ENCODE peak calls at places on chromosomes 7 and 10, in ten cellular contexts. Q, I, C, P, T, J, O, Z, U and V are unnamed samples.

GRCh38 chr7:113078321-113078720 is 8.3 kb downstream of the GPR85 start:
- DNase-seq in Q (no peak), I (no peak), C (no peak), P (no peak), T (no peak), J (no peak), O (no peak), Z (no peak), U (no peak), V (no peak)

GRCh38 chr10:132671171-132672154 is 114.5 kb downstream of the NKX6-2 start:
- DNase-seq in Q (no peak), I (no peak), C (no peak), P (no peak), T (no peak), J (no peak), O (no peak), Z (peak), U (no peak), V (no peak)

GRCh38 chr10:75400769-75401568 is 595 bp downstream of the ZNF503 start:
- DNase-seq in Q (peak), I (no peak), C (no peak), P (peak), T (no peak), J (no peak), O (peak), Z (peak), U (peak), V (no peak)

GRCh38 chr10:22655312-22655973 is 58.9 kb downstream of the PIP4K2A start:
- DNase-seq in Q (peak), I (peak), C (no peak), P (peak), T (peak), J (peak), O (no peak), Z (no peak), U (no peak), V (peak)

GRCh38 chr7:71824356-71824755 is 587.8 kb downstream of the CALN1 start:
- DNase-seq in Q (no peak), I (no peak), C (no peak), P (no peak), T (no peak), J (peak), O (peak), Z (no peak), U (no peak), V (no peak)

GRCh38 chr7:24702674-24703235 is 54.5 kb downstream of the GSDME start:
- DNase-seq in Q (peak), I (no peak), C (no peak), P (no peak), T (no peak), J (peak), O (no peak), Z (no peak), U (no peak), V (no peak)

GRCh38 chr7:105911961-105912575 is 35.7 kb upstream of the ATXN7L1 start:
- DNase-seq in Q (peak), I (no peak), C (no peak), P (no peak), T (no peak), J (peak), O (no peak), Z (no peak), U (no peak), V (no peak)

GRCh38 chr7:27345964-27346363 is 103.4 kb downstream of the EVX1 start:
- DNase-seq in Q (no peak), I (no peak), C (no peak), P (no peak), T (no peak), J (no peak), O (no peak), Z (no peak), U (no peak), V (no peak)

GRCh38 chr7:39240864-39241263 is 263.2 kb downstream of the POU6F2 start:
- DNase-seq in Q (no peak), I (no peak), C (no peak), P (peak), T (no peak), J (no peak), O (no peak), Z (no peak), U (no peak), V (no peak)

GRCh38 chr10:104076743-104077160 is 8.9 kb downstream of the COL17A1 start:
- DNase-seq in Q (peak), I (peak), C (no peak), P (no peak), T (no peak), J (no peak), O (peak), Z (no peak), U (peak), V (peak)

GRCh38 chr10:43874984-43875383 is 226.3 kb upstream of the ZNF32 start:
- DNase-seq in Q (no peak), I (no peak), C (no peak), P (no peak), T (no peak), J (no peak), O (no peak), Z (no peak), U (no peak), V (no peak)

GRCh38 chr10:44369851-44370250 is 15.0 kb downstream of the CXCL12 start:
- DNase-seq in Q (peak), I (no peak), C (no peak), P (no peak), T (no peak), J (no peak), O (no peak), Z (no peak), U (no peak), V (no peak)

GRCh38 chr7:157630301-157630853 is 293.6 kb downstream of the DNAJB6 start:
- DNase-seq in Q (no peak), I (no peak), C (no peak), P (no peak), T (no peak), J (peak), O (no peak), Z (no peak), U (no peak), V (peak)

GRCh38 chr7:94146408-94146807 is 142.3 kb upstream of the BET1 start:
- DNase-seq in Q (no peak), I (no peak), C (no peak), P (no peak), T (no peak), J (no peak), O (no peak), Z (no peak), U (no peak), V (no peak)

GRCh38 chr7:84729284-84729683 is 457.6 kb downstream of the SEMA3D start:
- DNase-seq in Q (no peak), I (no peak), C (no peak), P (peak), T (no peak), J (peak), O (no peak), Z (no peak), U (no peak), V (no peak)

GRCh38 chr10:64635906-64636305 is 1114.7 kb downstream of the REEP3 start:
- DNase-seq in Q (no peak), I (no peak), C (no peak), P (no peak), T (no peak), J (no peak), O (no peak), Z (no peak), U (no peak), V (no peak)

GRCh38 chr10:62166331-62167154 is 102.1 kb downstream of the RTKN2 start:
- DNase-seq in Q (peak), I (peak), C (peak), P (no peak), T (no peak), J (no peak), O (no peak), Z (no peak), U (peak), V (peak)

GRCh38 chr10:119445311-119445934 is 97.1 kb downstream of the RGS10 start:
- DNase-seq in Q (peak), I (peak), C (peak), P (peak), T (peak), J (peak), O (peak), Z (peak), U (peak), V (peak)

GRCh38 chr7:98281757-98282652 is 519 bp downstream of the BRI3 start:
- DNase-seq in Q (no peak), I (no peak), C (no peak), P (no peak), T (no peak), J (no peak), O (peak), Z (peak), U (peak), V (no peak)

GRCh38 chr10:101840741-101841453 is 2.7 kb downstream of the KCNIP2 start:
- DNase-seq in Q (peak), I (peak), C (peak), P (peak), T (peak), J (peak), O (peak), Z (peak), U (peak), V (peak)

GRCh38 chr10:90112681-90113080 is 411.3 kb downstream of the KIF20B start:
- DNase-seq in Q (peak), I (no peak), C (no peak), P (no peak), T (no peak), J (peak), O (no peak), Z (no peak), U (no peak), V (no peak)

GRCh38 chr10:116567335-116567734 is 21.6 kb downstream of the PNLIP start:
- DNase-seq in Q (no peak), I (no peak), C (no peak), P (peak), T (no peak), J (no peak), O (no peak), Z (no peak), U (no peak), V (no peak)

GRCh38 chr10:129756912-129757861 is 206.9 kb downstream of the EBF3 start:
- DNase-seq in Q (no peak), I (no peak), C (peak), P (peak), T (no peak), J (peak), O (no peak), Z (peak), U (no peak), V (no peak)

GRCh38 chr10:38047666-38048065 is 37.2 kb downstream of the ZNF33A start:
- DNase-seq in Q (no peak), I (no peak), C (no peak), P (no peak), T (no peak), J (no peak), O (no peak), Z (no peak), U (no peak), V (no peak)

GRCh38 chr10:83991986-83992753 is 147.1 kb upstream of the GHITM start:
- DNase-seq in Q (no peak), I (no peak), C (no peak), P (peak), T (no peak), J (no peak), O (peak), Z (no peak), U (no peak), V (no peak)

GRCh38 chr7:47336178-47337020 is 245.5 kb downstream of the TNS3 start:
- DNase-seq in Q (peak), I (no peak), C (peak), P (peak), T (no peak), J (peak), O (no peak), Z (peak), U (peak), V (no peak)

GRCh38 chr10:109103278-109103677 is 820.0 kb downstream of the XPNPEP1 start:
- DNase-seq in Q (no peak), I (no peak), C (no peak), P (no peak), T (no peak), J (no peak), O (no peak), Z (no peak), U (no peak), V (no peak)

GRCh38 chr7:112204072-112204775 is 2.0 kb downstream of the DOCK4 start:
- DNase-seq in Q (no peak), I (no peak), C (no peak), P (peak), T (no peak), J (no peak), O (peak), Z (no peak), U (no peak), V (no peak)

GRCh38 chr10:61992683-61993629 is 91.5 kb downstream of the ARID5B start:
- DNase-seq in Q (peak), I (no peak), C (peak), P (peak), T (peak), J (peak), O (no peak), Z (peak), U (no peak), V (no peak)

GRCh38 chr10:48899781-48900180 is 39.9 kb downstream of the LRRC18 start:
- DNase-seq in Q (no peak), I (no peak), C (peak), P (no peak), T (no peak), J (no peak), O (no peak), Z (no peak), U (no peak), V (no peak)

GRCh38 chr10:3902809-3903410 is 117.9 kb upstream of the KLF6 start:
- DNase-seq in Q (peak), I (no peak), C (no peak), P (peak), T (no peak), J (peak), O (no peak), Z (no peak), U (no peak), V (no peak)

GRCh38 chr7:143381427-143382125 is 431 bp downstream of the ZYX start:
- DNase-seq in Q (peak), I (no peak), C (peak), P (peak), T (no peak), J (peak), O (peak), Z (peak), U (peak), V (no peak)

GRCh38 chr10:123893651-123894050 is 2.0 kb upstream of the CPXM2 start:
- DNase-seq in Q (no peak), I (no peak), C (no peak), P (no peak), T (no peak), J (no peak), O (no peak), Z (no peak), U (no peak), V (no peak)

GRCh38 chr10:123896217-123896927 is 4.8 kb upstream of the CPXM2 start:
- DNase-seq in Q (no peak), I (no peak), C (no peak), P (no peak), T (no peak), J (no peak), O (no peak), Z (no peak), U (no peak), V (no peak)

GRCh38 chr10:123891147-123892011 is at the start of gene CPXM2:
- DNase-seq in Q (no peak), I (no peak), C (no peak), P (no peak), T (no peak), J (no peak), O (peak), Z (no peak), U (peak), V (no peak)

GRCh38 chr10:123901621-123902020 is 10.0 kb upstream of the CPXM2 start:
- DNase-seq in Q (no peak), I (no peak), C (no peak), P (no peak), T (no peak), J (no peak), O (no peak), Z (no peak), U (no peak), V (no peak)

GRCh38 chr10:123897146-123897545 is 5.5 kb upstream of the CPXM2 start:
- DNase-seq in Q (no peak), I (no peak), C (no peak), P (no peak), T (no peak), J (no peak), O (peak), Z (no peak), U (no peak), V (no peak)
- TF ChIP-seq CTCF in Q (peak), I (peak), C (no peak), P (no peak), T (no peak), J (no peak), O (peak), Z (no peak), U (no peak), V (peak)

GRCh38 chr10:77984986-77985385 is 44.3 kb downstream of the POLR3A start:
- DNase-seq in Q (no peak), I (no peak), C (no peak), P (no peak), T (no peak), J (no peak), O (no peak), Z (no peak), U (no peak), V (no peak)
- H3K4me3 ChIP-seq in Q (no peak), I (no peak), C (no peak), P (no peak), T (no peak), J (no peak), O (no peak), Z (no peak), U (no peak), V (no peak)

DNA sequence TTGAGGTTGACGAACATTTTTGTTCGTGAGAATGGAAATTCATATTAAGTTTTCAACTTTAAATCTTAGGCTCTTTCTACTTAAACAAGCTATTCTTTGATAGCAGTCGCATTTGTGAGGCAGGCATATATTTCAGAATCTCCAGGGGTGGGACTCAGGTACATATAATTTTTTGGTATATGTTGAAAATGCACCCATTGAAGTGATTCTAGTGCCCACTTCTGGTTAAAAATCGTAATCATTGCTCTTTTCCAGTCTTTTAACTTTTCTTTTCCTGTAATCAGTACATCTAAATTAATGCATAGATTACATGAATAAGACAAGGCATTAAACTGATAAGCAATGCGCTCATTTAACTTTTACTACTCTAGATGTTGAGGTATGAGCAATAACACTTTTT is 67.8 kb downstream of the ZNRF2 start:
- DNase-seq in Q (no peak), I (no peak), C (no peak), P (no peak), T (no peak), J (no peak), O (no peak), Z (no peak), U (no peak), V (no peak)
- TF ChIP-seq CTCF in Q (no peak), I (no peak), C (no peak), P (no peak), T (peak), J (no peak), O (no peak), Z (no peak), U (no peak), V (no peak)

DNA sequence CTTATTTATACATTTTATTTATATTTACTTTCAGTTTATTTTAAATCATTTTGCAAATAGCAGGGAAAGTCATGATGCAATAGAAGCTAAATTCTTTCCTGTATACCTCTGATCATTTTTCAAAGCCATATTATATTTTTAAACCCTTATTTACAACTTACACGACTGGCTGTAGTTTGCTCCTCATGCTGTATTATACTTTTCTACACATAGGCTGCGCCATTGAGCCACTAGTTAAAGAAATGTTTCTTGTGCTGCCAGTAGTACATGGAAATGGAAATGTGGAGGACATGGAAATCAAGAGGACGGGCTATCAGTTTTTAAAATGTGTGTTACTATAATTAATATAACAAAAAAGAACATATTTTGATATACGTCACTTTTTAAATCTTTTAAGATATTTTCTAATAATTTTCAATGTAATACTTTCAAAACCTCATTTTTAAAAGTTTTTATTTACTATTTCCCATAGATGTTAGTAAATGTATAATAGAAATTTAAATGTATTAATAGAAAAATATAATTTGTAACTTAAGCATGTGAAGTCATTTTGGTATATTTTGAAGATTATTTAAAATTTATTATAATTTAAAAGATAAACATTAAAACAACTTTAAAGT is 118.5 kb downstream of the VTI1A start:
- DNase-seq in Q (peak), I (peak), C (peak), P (peak), T (no peak), J (peak), O (peak), Z (no peak), U (no peak), V (peak)
- H3K4me3 ChIP-seq in Q (no peak), I (no peak), C (no peak), P (no peak), T (no peak), J (no peak), O (no peak), Z (no peak), U (no peak), V (no peak)